ENCODE peak calls at places on chromosomes 13 and 19, in seven cellular contexts. S is left ventricle myocardium inferior; K is endothelial cell; G is tibial nerve; J is astrocyte of the spinal cord; B is HCT116; A is CD8-positive, alpha-beta T cell. T is an unnamed sample.

GRCh38 chr13:40672310-40673060 is 6.0 kb upstream of the FOXO1 start:
- DNase-seq in S (no peak), K (no peak), G (no peak), J (peak; percentile 74), B (peak; percentile 57), A (no peak), T (peak; percentile 90)

GRCh38 chr13:80957019-80957650 is 616.2 kb upstream of the SPRY2 start:
- DNase-seq in S (no peak), K (no peak), G (no peak), J (no peak), B (no peak), A (no peak), T (no peak)

GRCh38 chr19:1893791-1894190 is 8.5 kb upstream of the ABHD17A start:
- DNase-seq in S (no peak), K (no peak), G (no peak), J (no peak), B (no peak), A (no peak), T (no peak)

GRCh38 chr13:113646376-113646775 is 11.6 kb downstream of the ATP4B start:
- DNase-seq in S (no peak), K (no peak), G (no peak), J (no peak), B (no peak), A (no peak), T (no peak)

GRCh38 chr19:1807695-1808394 is 4.2 kb downstream of the ATP8B3 start:
- DNase-seq in S (no peak), K (no peak), G (no peak), J (no peak), B (no peak), A (no peak), T (no peak)

GRCh38 chr19:56838930-56839664 is 1.4 kb downstream of the PEG3 start:
- DNase-seq in S (peak; percentile 96), K (no peak), G (peak; percentile 88), J (peak; percentile 70), B (no peak), A (no peak), T (no peak)

GRCh38 chr19:39679791-39680168 is 24.1 kb downstream of the LGALS16 start:
- DNase-seq in S (no peak), K (no peak), G (no peak), J (no peak), B (no peak), A (no peak), T (no peak)

GRCh38 chr19:465056-465816 is 4.4 kb upstream of the SHC2 start:
- DNase-seq in S (no peak), K (no peak), G (no peak), J (no peak), B (no peak), A (no peak), T (no peak)

GRCh38 chr19:54189020-54189667 is at the start of gene MBOAT7:
- DNase-seq in S (no peak), K (no peak), G (no peak), J (no peak), B (no peak), A (no peak), T (no peak)

GRCh38 chr13:33518442-33518841 is 232.9 kb upstream of the STARD13 start:
- DNase-seq in S (no peak), K (no peak), G (no peak), J (no peak), B (no peak), A (no peak), T (no peak)

GRCh38 chr19:29084266-29084665 is 128.7 kb downstream of the UQCRFS1 start:
- DNase-seq in S (no peak), K (peak; percentile 50), G (no peak), J (no peak), B (no peak), A (no peak), T (no peak)

GRCh38 chr19:58570770-58571574 is 2.2 kb downstream of the MZF1 start:
- DNase-seq in S (peak; percentile 13), K (no peak), G (no peak), J (no peak), B (no peak), A (no peak), T (no peak)

GRCh38 chr13:112720814-112721197 is 31.0 kb downstream of the ATP11A start:
- DNase-seq in S (no peak), K (no peak), G (no peak), J (no peak), B (no peak), A (no peak), T (no peak)

DNA sequence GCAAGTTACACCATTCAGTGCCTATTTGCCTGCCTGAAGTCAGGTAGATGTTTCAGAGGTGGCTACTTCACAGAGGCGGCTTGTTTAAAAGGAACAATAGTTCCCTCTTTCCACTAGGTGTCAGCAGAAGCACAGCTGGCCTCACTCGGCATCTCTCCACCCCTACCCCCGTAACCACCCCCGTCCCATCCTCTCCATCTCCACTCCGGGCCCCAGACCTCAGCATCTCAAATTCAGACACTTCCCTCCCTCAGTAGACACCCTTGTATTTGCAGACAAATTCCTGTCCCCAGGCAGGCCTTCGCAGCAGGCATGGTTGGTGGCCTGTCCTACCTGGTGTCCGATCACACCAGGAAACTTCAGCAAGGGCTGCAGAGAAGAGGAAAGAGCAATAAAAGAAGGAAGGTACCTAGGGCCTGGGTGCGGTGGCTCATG is 9.1 kb upstream of the DPP9 start:
- DNase-seq in S (peak; percentile 29), K (peak; percentile 43), G (no peak), J (peak; percentile 35), B (peak; percentile 58), A (peak; percentile 64), T (peak; percentile 73)
- TF ChIP-seq CTCF in S (peak; percentile 81), K (peak; percentile 53), G (peak; percentile 70), J (peak; percentile 77), B (peak; percentile 64), A (peak; percentile 69), T (peak; percentile 84)

DNA sequence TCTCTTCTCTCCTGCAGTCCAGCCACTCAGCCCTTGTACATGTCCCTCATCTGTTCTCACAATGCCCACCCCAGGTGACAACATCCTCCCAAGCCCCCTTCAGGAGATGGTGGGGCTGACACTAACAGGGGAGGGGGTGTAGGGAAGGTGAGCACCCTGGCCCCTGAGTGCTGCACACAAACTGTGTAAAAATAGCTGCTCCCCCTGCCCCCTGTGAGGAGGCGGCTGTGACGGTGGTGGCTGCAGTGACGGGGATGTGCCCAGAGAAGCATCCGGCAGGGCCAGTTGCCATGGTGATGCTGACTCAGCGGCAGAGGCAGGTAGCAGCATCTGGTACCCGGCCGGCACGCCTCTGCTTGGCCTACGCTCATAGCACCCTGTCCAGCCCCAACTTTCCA is 13.0 kb upstream of the JUND start:
- DNase-seq in S (no peak), K (no peak), G (no peak), J (no peak), B (no peak), A (peak; percentile 88), T (no peak)
- TF ChIP-seq CTCF in S (no peak), K (no peak), G (no peak), J (no peak), B (no peak), A (no peak), T (no peak)

GRCh38 chr13:27712421-27712820 is 79.9 kb upstream of the GSX1 start:
- DNase-seq in S (no peak), K (no peak), G (peak; percentile 25), J (no peak), B (no peak), A (peak; percentile 58), T (peak; percentile 4)
- TF ChIP-seq CTCF in S (peak; percentile 55), K (no peak), G (no peak), J (no peak), B (peak; percentile 28), A (peak; percentile 21), T (no peak)

DNA sequence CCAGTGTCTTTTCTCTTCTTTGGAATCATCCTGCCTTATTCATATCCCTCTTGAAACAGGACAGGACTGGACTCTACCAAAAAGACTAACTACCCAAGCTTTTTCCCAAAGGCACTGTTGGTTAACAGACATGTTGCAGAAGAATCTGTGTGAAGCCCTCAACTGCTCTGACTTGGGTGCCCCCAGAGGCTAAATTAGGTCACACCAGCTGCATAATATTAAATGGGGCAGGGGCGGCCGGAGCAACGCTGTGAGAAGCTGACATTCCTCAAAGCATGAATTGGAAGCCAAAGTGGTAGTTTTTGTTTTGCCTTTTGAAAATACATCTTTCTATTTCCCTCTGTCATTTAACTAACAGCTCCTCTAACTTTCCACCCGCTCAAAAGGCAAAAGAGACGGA is 185.9 kb downstream of the LHFPL6 start:
- DNase-seq in S (no peak), K (peak; percentile 29), G (no peak), J (peak; percentile 15), B (no peak), A (no peak), T (peak; percentile 6)
- TF ChIP-seq CTCF in S (peak; percentile 38), K (peak; percentile 58), G (no peak), J (peak; percentile 15), B (no peak), A (no peak), T (no peak)

GRCh38 chr13:62629618-62630017 is 1214.0 kb upstream of the PCDH20 start:
- DNase-seq in S (no peak), K (no peak), G (no peak), J (no peak), B (no peak), A (no peak), T (no peak)

GRCh38 chr13:62627226-62627625 is 1211.6 kb upstream of the PCDH20 start:
- DNase-seq in S (no peak), K (no peak), G (no peak), J (no peak), B (no peak), A (no peak), T (no peak)

GRCh38 chr13:62631124-62631523 is 1215.5 kb upstream of the PCDH20 start:
- DNase-seq in S (no peak), K (no peak), G (no peak), J (no peak), B (no peak), A (no peak), T (no peak)

GRCh38 chr13:62625214-62625613 is 1209.6 kb upstream of the PCDH20 start:
- DNase-seq in S (no peak), K (no peak), G (no peak), J (no peak), B (no peak), A (no peak), T (no peak)

GRCh38 chr13:62626771-62627170 is 1211.1 kb upstream of the PCDH20 start:
- DNase-seq in S (no peak), K (no peak), G (no peak), J (no peak), B (no peak), A (no peak), T (peak; percentile 8)
- TF ChIP-seq CTCF in S (no peak), K (peak; percentile 50), G (no peak), J (peak; percentile 36), B (peak; percentile 26), A (no peak), T (no peak)

DNA sequence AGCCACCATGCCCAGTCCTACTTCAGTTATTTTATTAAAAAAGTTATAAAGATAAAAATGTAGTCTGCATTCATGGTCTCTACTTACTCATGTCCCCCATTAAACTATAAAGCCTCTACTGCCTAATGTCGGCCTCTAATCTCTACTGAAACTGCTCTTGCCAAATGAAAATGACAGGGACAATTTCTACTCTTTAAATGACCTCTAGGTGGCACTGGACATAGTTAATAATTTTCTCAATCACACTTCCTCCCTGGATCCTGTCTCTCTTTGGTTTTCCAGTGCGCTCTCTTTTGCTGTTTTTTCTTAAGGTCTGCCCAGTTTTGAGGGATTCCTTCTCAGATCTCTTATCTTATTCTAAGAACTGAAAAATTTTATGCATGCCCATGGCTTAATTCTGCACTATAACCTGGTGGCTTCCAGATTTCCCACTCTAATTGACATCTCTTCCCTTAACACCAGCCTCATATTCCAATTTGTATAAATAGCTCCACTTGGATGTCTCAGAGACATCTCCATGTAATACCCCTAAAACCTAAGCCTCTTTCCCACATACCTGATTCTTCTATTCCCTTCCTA is 54.3 kb downstream of the MTMR6 start:
- DNase-seq in S (no peak), K (no peak), G (no peak), J (peak; percentile 26), B (peak; percentile 19), A (no peak), T (peak; percentile 45)
- TF ChIP-seq CTCF in S (peak; percentile 65), K (peak; percentile 65), G (peak; percentile 58), J (peak; percentile 48), B (peak; percentile 54), A (peak; percentile 49), T (peak; percentile 32)

T was measured in MCF 10A.